ENCODE peak calls at places on chromosomes 5 and 9, in four cellular contexts. One of them, this sample, is unnamed.

GRCh38 chr9:110427497-110428104 is 89.9 kb upstream of the TXNDC8 start:
- DNase-seq in stomach: peak
- DNase-seq in upper lobe of left lung: no peak
- DNase-seq in A549: peak
- DNase-seq in this sample: no peak

GRCh38 chr5:79954620-79955019 is 36.4 kb downstream of the MTX3 start:
- DNase-seq in stomach: no peak
- DNase-seq in upper lobe of left lung: no peak
- DNase-seq in A549: no peak
- DNase-seq in this sample: no peak

GRCh38 chr5:5139358-5140050 is 626 bp upstream of the ADAMTS16 start:
- DNase-seq in stomach: no peak
- DNase-seq in upper lobe of left lung: peak
- DNase-seq in A549: no peak
- DNase-seq in this sample: no peak

GRCh38 chr5:91225848-91226686 is 157.1 kb downstream of the ARRDC3 start:
- DNase-seq in stomach: peak
- DNase-seq in upper lobe of left lung: no peak
- DNase-seq in A549: peak
- DNase-seq in this sample: no peak

GRCh38 chr5:107532182-107532878 is 138.4 kb downstream of the EFNA5 start:
- DNase-seq in stomach: no peak
- DNase-seq in upper lobe of left lung: no peak
- DNase-seq in A549: no peak
- DNase-seq in this sample: peak

GRCh38 chr9:116905131-116905724 is 218.1 kb downstream of the TRIM32 start:
- DNase-seq in stomach: no peak
- DNase-seq in upper lobe of left lung: no peak
- DNase-seq in A549: no peak
- DNase-seq in this sample: no peak

GRCh38 chr5:36158144-36158543 is 6.2 kb downstream of the SKP2 start:
- DNase-seq in stomach: no peak
- DNase-seq in upper lobe of left lung: no peak
- DNase-seq in A549: no peak
- DNase-seq in this sample: no peak

GRCh38 chr9:121556580-121556979 is 56.9 kb upstream of the GGTA1 start:
- DNase-seq in stomach: peak
- DNase-seq in upper lobe of left lung: no peak
- DNase-seq in A549: peak
- DNase-seq in this sample: no peak

GRCh38 chr5:61139931-61140330 is 22.3 kb downstream of the SMIM15 start:
- DNase-seq in stomach: no peak
- DNase-seq in upper lobe of left lung: peak
- DNase-seq in A549: no peak
- DNase-seq in this sample: no peak

GRCh38 chr5:88660326-88660946 is 222.5 kb downstream of the MEF2C start:
- DNase-seq in stomach: no peak
- DNase-seq in upper lobe of left lung: peak
- DNase-seq in A549: no peak
- DNase-seq in this sample: peak

GRCh38 chr5:78638423-78638822 is 10.1 kb downstream of the LHFPL2 start:
- DNase-seq in stomach: peak
- DNase-seq in upper lobe of left lung: no peak
- DNase-seq in A549: peak
- DNase-seq in this sample: no peak

GRCh38 chr5:28954074-28954473 is 1915.7 kb upstream of the CDH9 start:
- DNase-seq in stomach: no peak
- DNase-seq in upper lobe of left lung: no peak
- DNase-seq in A549: no peak
- DNase-seq in this sample: no peak

GRCh38 chr9:109742759-109743388 is 37.1 kb upstream of the PALM2AKAP2 start:
- DNase-seq in stomach: no peak
- DNase-seq in upper lobe of left lung: no peak
- DNase-seq in A549: no peak
- DNase-seq in this sample: no peak

GRCh38 chr9:93452710-93453046 is 703 bp downstream of the FAM120AOS start:
- DNase-seq in stomach: peak
- DNase-seq in upper lobe of left lung: no peak
- DNase-seq in A549: no peak
- DNase-seq in this sample: no peak

GRCh38 chr5:125043781-125044391 is 297.4 kb upstream of the ZNF608 start:
- DNase-seq in stomach: peak
- DNase-seq in upper lobe of left lung: no peak
- DNase-seq in A549: peak
- DNase-seq in this sample: no peak
- TF ChIP-seq EP300 in stomach: no peak
- TF ChIP-seq EP300 in upper lobe of left lung: no peak
- TF ChIP-seq EP300 in A549: no peak
- TF ChIP-seq EP300 in this sample: no peak

DNA sequence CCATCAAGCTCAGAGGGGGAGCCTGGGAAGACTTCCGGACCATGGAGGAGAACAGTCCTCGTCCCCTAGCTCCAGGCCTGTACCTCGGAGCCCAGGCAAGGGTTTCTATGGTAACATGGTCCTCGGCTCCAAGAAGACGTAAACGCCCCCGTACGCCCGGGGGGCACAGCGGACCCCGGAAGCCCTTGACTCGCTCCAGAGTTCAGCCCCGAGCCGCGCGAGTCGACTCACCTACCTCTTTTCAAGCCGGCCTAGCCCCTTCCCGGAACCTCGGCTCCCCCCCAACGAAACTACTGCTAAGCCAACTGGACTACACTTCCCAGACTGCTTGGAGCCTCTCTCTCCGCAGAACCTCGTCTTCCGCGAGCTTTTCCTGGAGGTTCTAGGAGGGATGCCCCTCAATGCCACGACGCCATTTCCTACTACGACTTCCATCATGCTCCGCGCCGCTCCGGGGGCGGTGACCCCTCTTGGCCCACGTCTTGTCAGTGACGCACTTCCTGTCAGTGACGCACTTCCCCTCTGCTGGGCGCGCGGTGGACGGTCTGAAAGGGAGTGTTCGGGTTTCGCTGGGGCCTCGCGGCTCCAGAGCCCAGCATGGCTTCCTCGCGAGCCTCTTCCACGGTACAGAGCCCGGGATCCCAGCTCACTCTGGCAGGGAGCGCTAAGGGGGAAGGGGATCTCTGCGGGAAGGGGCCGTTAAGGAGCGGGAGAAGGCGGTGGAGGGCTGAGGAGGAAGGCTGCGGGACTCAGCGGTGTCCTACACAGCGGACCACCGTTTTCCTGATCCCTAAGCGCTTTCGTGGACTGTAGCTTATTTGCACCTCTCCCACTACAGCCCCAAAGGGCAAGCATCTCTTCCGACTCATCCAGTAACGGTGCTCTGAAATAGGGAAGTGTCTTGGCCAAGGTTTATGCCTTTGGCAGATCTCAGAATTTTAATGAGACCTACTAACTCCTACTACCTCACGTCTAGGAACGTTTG is at the start of the genes CDC26 and PRPF4:
- DNase-seq in stomach: peak
- DNase-seq in upper lobe of left lung: peak
- DNase-seq in A549: peak
- DNase-seq in this sample: peak
- TF ChIP-seq EP300 in stomach: peak
- TF ChIP-seq EP300 in upper lobe of left lung: peak
- TF ChIP-seq EP300 in A549: no peak
- TF ChIP-seq EP300 in this sample: no peak

DNA sequence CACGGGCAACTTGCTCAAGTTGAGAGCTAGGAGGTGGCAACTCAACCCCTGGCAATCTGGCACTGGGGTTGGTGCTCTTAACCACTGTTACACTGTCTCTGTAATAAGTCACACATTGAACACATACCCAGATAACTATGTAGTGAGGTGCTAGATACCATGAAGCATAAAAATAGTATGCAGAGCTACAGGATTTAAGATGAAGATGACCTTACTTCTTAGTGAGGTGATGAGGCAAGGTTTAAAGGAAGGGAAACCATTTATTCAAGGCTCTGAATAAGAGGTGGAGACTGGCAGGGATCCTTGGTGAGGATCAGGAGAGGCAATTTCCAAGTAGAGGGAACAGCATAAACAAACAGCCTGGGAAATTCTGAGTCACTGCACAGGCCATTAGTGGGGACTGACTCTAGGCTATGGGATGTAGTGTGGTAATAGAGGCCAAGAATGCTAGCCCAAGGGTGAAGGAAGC is 67.6 kb upstream of the NR3C1 start:
- DNase-seq in stomach: no peak
- DNase-seq in upper lobe of left lung: no peak
- DNase-seq in A549: peak
- DNase-seq in this sample: peak
- TF ChIP-seq EP300 in stomach: no peak
- TF ChIP-seq EP300 in upper lobe of left lung: no peak
- TF ChIP-seq EP300 in A549: no peak
- TF ChIP-seq EP300 in this sample: no peak

GRCh38 chr9:125547383-125547782 is 159.6 kb downstream of the MAPKAP1 start:
- DNase-seq in stomach: no peak
- DNase-seq in upper lobe of left lung: no peak
- DNase-seq in A549: no peak
- DNase-seq in this sample: no peak

GRCh38 chr9:125541840-125542243 is 165.2 kb downstream of the MAPKAP1 start:
- DNase-seq in stomach: no peak
- DNase-seq in upper lobe of left lung: no peak
- DNase-seq in A549: no peak
- DNase-seq in this sample: no peak

GRCh38 chr9:125544474-125544873 is 162.5 kb downstream of the MAPKAP1 start:
- DNase-seq in stomach: no peak
- DNase-seq in upper lobe of left lung: no peak
- DNase-seq in A549: no peak
- DNase-seq in this sample: peak

GRCh38 chr9:125548141-125548540 is 158.9 kb downstream of the MAPKAP1 start:
- DNase-seq in stomach: no peak
- DNase-seq in upper lobe of left lung: no peak
- DNase-seq in A549: no peak
- DNase-seq in this sample: no peak

GRCh38 chr9:125544988-125545651 is 161.9 kb downstream of the MAPKAP1 start:
- DNase-seq in stomach: peak
- DNase-seq in upper lobe of left lung: no peak
- DNase-seq in A549: no peak
- DNase-seq in this sample: no peak
- TF ChIP-seq EP300 in stomach: no peak
- TF ChIP-seq EP300 in upper lobe of left lung: no peak
- TF ChIP-seq EP300 in A549: no peak
- TF ChIP-seq EP300 in this sample: no peak

This sample was measured in esophagus muscularis mucosa.